ENCODE peak calls at places on chromosome 13, in nine cellular contexts. One of them, this sample, is unnamed.

GRCh38 chr13:50512602-50513527 is 330.6 kb downstream of the DLEU7 start:
- DNase-seq in MM.1S: peak
- DNase-seq in GM12878: no peak
- DNase-seq in HepG2: peak
- DNase-seq in mammary epithelial cell: no peak
- DNase-seq in HCT116: no peak
- DNase-seq in K562: no peak
- DNase-seq in GM23338: no peak
- DNase-seq in fibroblast of lung: peak
- DNase-seq in this sample: peak

GRCh38 chr13:74206855-74207254 is 72.7 kb upstream of the KLF12 start:
- DNase-seq in GM12878: no peak
- DNase-seq in mammary epithelial cell: no peak
- DNase-seq in GM23338: no peak
- DNase-seq in K562: no peak
- DNase-seq in HepG2: no peak
- DNase-seq in MM.1S: no peak
- DNase-seq in HCT116: no peak
- DNase-seq in fibroblast of lung: no peak
- DNase-seq in this sample: no peak

GRCh38 chr13:78603240-78603947 is at the start of gene POU4F1:
- DNase-seq in MM.1S: peak
- DNase-seq in HCT116: no peak
- DNase-seq in mammary epithelial cell: peak
- DNase-seq in fibroblast of lung: peak
- DNase-seq in K562: peak
- DNase-seq in GM12878: peak
- DNase-seq in GM23338: peak
- DNase-seq in HepG2: peak
- DNase-seq in this sample: peak

GRCh38 chr13:89361909-89362308 is 1690.7 kb downstream of the SLITRK5 start:
- DNase-seq in MM.1S: no peak
- DNase-seq in GM23338: no peak
- DNase-seq in fibroblast of lung: no peak
- DNase-seq in mammary epithelial cell: peak
- DNase-seq in HCT116: no peak
- DNase-seq in K562: no peak
- DNase-seq in HepG2: no peak
- DNase-seq in GM12878: no peak
- DNase-seq in this sample: no peak

GRCh38 chr13:27442071-27442647 is 8.2 kb downstream of the MTIF3 start:
- DNase-seq in GM23338: peak
- DNase-seq in HepG2: no peak
- DNase-seq in MM.1S: no peak
- DNase-seq in mammary epithelial cell: no peak
- DNase-seq in HCT116: no peak
- DNase-seq in GM12878: no peak
- DNase-seq in K562: no peak
- DNase-seq in fibroblast of lung: no peak
- DNase-seq in this sample: no peak

GRCh38 chr13:77406644-77407440 is 79.9 kb upstream of the MYCBP2 start:
- DNase-seq in HCT116: no peak
- DNase-seq in mammary epithelial cell: no peak
- DNase-seq in MM.1S: no peak
- DNase-seq in fibroblast of lung: no peak
- DNase-seq in HepG2: no peak
- DNase-seq in GM12878: no peak
- DNase-seq in K562: no peak
- DNase-seq in GM23338: no peak
- DNase-seq in this sample: no peak

GRCh38 chr13:105806335-105806920 is 729.0 kb downstream of the EFNB2 start:
- DNase-seq in mammary epithelial cell: no peak
- DNase-seq in K562: no peak
- DNase-seq in fibroblast of lung: peak
- DNase-seq in GM12878: no peak
- DNase-seq in HCT116: no peak
- DNase-seq in HepG2: no peak
- DNase-seq in GM23338: no peak
- DNase-seq in MM.1S: no peak
- DNase-seq in this sample: no peak

GRCh38 chr13:100789481-100789880 is 114.9 kb upstream of the TMTC4 start:
- DNase-seq in fibroblast of lung: peak
- DNase-seq in HCT116: no peak
- DNase-seq in HepG2: peak
- DNase-seq in GM23338: no peak
- DNase-seq in MM.1S: peak
- DNase-seq in mammary epithelial cell: peak
- DNase-seq in K562: no peak
- DNase-seq in GM12878: no peak
- DNase-seq in this sample: no peak

GRCh38 chr13:23808803-23809202 is 80.4 kb downstream of the MIPEP start:
- DNase-seq in mammary epithelial cell: no peak
- DNase-seq in GM12878: no peak
- DNase-seq in MM.1S: no peak
- DNase-seq in HepG2: no peak
- DNase-seq in GM23338: no peak
- DNase-seq in fibroblast of lung: no peak
- DNase-seq in K562: no peak
- DNase-seq in HCT116: no peak
- DNase-seq in this sample: no peak

DNA sequence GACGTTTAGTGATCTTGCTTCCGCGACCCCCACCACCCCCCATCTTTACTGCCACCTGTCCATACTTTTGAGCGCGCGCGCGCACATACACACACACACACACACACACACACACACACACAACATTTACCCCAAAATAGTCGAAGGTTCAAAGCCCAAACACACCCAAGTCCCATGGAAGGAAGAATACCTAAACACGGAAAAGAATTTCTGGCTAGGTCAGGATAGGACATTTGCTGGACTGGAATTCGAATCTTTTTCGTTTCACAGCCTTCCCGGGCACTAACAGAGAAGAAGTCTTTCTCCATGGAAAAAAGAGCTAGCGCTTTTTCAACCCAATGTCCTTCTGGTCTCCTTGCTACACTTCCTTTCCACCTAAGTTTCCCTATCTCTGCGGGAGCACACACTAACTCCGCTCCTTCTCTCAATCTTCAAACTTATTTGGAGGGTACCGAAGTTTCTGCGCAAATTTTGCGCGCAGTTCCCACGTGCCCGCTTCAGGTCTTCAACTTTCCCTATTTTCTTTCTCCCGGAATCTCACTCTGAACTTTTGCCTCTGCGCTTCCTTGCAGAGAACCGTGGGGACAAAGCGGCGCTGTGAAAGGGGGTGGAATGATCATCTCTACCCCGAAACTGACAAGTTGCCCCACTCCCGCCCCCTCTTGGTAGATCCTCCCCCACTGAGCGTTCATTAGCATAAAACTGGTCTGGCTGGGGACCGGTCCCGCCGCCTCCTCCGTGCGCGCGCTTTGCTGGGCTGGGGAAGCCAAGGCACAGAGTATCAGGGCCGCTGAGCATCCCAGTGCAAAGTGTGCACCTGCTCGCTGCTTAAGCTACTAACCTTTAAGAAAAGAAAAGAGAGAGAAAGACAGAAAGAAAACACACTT is 2.7 kb downstream of the DACH1 start:
- DNase-seq in HCT116: no peak
- DNase-seq in MM.1S: no peak
- DNase-seq in mammary epithelial cell: peak
- DNase-seq in GM12878: no peak
- DNase-seq in fibroblast of lung: peak
- DNase-seq in HepG2: no peak
- DNase-seq in K562: no peak
- DNase-seq in GM23338: peak
- DNase-seq in this sample: peak
- TF ChIP-seq EZH2 in HCT116: no peak
- TF ChIP-seq EZH2 in MM.1S: no peak
- TF ChIP-seq EZH2 in mammary epithelial cell: peak
- TF ChIP-seq EZH2 in GM12878: no peak
- TF ChIP-seq EZH2 in fibroblast of lung: no peak
- TF ChIP-seq EZH2 in HepG2: no peak
- TF ChIP-seq EZH2 in K562: no peak
- TF ChIP-seq EZH2 in GM23338: peak
- TF ChIP-seq EZH2 in this sample: no peak

DNA sequence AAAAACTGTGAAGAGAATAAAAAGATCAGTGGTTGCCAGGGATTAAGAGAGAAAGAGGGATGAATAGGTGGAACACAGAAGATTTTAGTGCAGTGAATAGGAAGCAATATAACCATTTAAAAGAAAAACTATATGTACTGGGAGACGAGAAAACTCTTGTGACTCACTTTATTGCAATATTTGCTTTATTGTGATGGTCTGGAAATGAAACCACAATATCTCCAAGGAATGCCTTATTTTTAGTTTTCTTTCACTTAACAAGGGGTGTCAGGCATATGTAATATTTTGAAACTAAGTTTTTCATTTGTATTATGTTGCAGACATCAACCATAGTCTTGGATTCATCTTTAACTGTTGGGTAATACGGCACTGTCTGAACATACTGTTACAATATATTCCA is 1308.2 kb downstream of the PCDH9 start:
- DNase-seq in MM.1S: no peak
- DNase-seq in fibroblast of lung: no peak
- DNase-seq in HCT116: no peak
- DNase-seq in GM23338: no peak
- DNase-seq in K562: no peak
- DNase-seq in GM12878: no peak
- DNase-seq in mammary epithelial cell: no peak
- DNase-seq in HepG2: no peak
- DNase-seq in this sample: no peak
- H2AFZ ChIP-seq in MM.1S: no peak
- H2AFZ ChIP-seq in fibroblast of lung: no peak
- H2AFZ ChIP-seq in HCT116: no peak
- H2AFZ ChIP-seq in GM23338: no peak
- H2AFZ ChIP-seq in K562: no peak
- H2AFZ ChIP-seq in GM12878: no peak
- H2AFZ ChIP-seq in mammary epithelial cell: no peak
- H2AFZ ChIP-seq in HepG2: no peak
- H2AFZ ChIP-seq in this sample: no peak

DNA sequence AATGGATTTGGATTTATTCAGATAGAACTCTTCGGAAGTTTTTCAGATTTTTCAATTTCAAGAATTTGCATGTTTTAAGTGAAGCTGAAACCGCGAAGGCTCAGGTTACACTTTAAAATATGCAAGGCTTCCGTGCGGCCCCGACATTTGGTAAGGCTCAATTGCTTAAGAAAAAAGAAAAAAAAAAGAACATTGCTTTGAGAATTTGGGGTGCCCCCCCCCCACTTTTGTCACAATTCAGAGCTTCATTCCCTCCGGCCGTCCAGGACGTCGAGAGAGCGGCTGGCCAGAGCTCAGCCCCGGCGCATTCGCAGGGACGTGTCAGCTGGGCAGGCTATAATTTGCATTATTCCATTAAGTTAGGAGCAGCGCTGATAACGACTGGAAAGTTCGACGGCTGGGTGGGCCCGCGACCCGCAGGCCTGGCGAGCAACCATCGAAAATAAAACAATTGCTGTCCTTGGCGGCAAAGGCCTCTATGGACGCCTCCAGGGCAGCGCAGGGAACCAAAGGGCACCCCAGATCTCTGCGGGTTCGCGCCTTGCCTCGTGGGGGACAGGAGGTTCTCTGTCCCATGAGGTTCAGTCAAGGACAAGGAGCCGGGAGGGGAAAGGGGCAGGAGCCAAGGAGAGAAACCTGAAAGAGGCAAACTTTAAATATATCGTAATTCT is 7.1 kb downstream of the SOX21 start:
- DNase-seq in mammary epithelial cell: no peak
- DNase-seq in GM23338: peak
- DNase-seq in fibroblast of lung: no peak
- DNase-seq in GM12878: no peak
- DNase-seq in HepG2: no peak
- DNase-seq in HCT116: no peak
- DNase-seq in K562: no peak
- DNase-seq in MM.1S: no peak
- DNase-seq in this sample: peak
- TF ChIP-seq EZH2 in mammary epithelial cell: no peak
- TF ChIP-seq EZH2 in GM23338: no peak
- TF ChIP-seq EZH2 in fibroblast of lung: peak
- TF ChIP-seq EZH2 in GM12878: no peak
- TF ChIP-seq EZH2 in HepG2: no peak
- TF ChIP-seq EZH2 in HCT116: no peak
- TF ChIP-seq EZH2 in K562: no peak
- TF ChIP-seq EZH2 in MM.1S: no peak
- TF ChIP-seq EZH2 in this sample: no peak

DNA sequence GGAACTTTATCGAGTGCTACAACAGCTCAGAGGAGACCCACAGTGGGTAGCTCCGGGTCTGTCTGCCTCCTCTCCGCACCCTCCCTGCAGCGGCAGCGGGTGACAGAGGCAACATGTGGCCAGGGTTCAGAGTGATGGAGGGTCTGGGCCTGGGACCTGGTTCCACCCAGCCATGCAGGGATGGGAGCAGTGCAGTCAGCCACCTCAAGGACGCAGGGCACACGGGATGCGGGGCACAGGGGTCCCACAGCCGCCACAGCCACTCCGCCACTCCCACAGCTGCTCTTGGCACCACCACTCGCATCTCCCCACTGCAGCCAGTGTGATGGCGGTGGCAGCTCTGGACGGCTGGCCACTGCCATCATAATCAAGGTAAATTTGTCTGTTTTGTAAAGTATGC is 892.9 kb downstream of the OLFM4 start:
- DNase-seq in fibroblast of lung: no peak
- DNase-seq in HepG2: no peak
- DNase-seq in GM12878: no peak
- DNase-seq in K562: no peak
- DNase-seq in HCT116: no peak
- DNase-seq in GM23338: no peak
- DNase-seq in mammary epithelial cell: no peak
- DNase-seq in MM.1S: no peak
- DNase-seq in this sample: no peak
- H2AFZ ChIP-seq in fibroblast of lung: no peak
- H2AFZ ChIP-seq in HepG2: no peak
- H2AFZ ChIP-seq in GM12878: no peak
- H2AFZ ChIP-seq in K562: no peak
- H2AFZ ChIP-seq in HCT116: no peak
- H2AFZ ChIP-seq in GM23338: peak
- H2AFZ ChIP-seq in mammary epithelial cell: no peak
- H2AFZ ChIP-seq in MM.1S: no peak
- H2AFZ ChIP-seq in this sample: no peak

GRCh38 chr13:91399189-91400093 is 1.0 kb downstream of the GPC5 start:
- DNase-seq in GM23338: peak
- DNase-seq in GM12878: no peak
- DNase-seq in K562: no peak
- DNase-seq in fibroblast of lung: no peak
- DNase-seq in HCT116: no peak
- DNase-seq in mammary epithelial cell: no peak
- DNase-seq in HepG2: no peak
- DNase-seq in MM.1S: no peak
- DNase-seq in this sample: peak
- TF ChIP-seq EZH2 in GM23338: no peak
- TF ChIP-seq EZH2 in GM12878: no peak
- TF ChIP-seq EZH2 in K562: no peak
- TF ChIP-seq EZH2 in fibroblast of lung: no peak
- TF ChIP-seq EZH2 in HCT116: no peak
- TF ChIP-seq EZH2 in mammary epithelial cell: no peak
- TF ChIP-seq EZH2 in HepG2: no peak
- TF ChIP-seq EZH2 in MM.1S: no peak
- TF ChIP-seq EZH2 in this sample: peak

This sample was measured in neural progenitor cell.